ENCODE peak calls at places on chromosomes 11 and 22, in four cellular contexts. C is stomach, A is erythroblast, L is lower leg skin. G is an unnamed sample.

GRCh38 chr22:28855355-28856094 is 27.8 kb upstream of the ZNRF3 start:
- DNase-seq in L (peak), A (peak), C (peak), G (no peak)

GRCh38 chr11:124839051-124839971 is 25.9 kb upstream of the ROBO3 start:
- DNase-seq in C (no peak), L (no peak), A (no peak), G (peak)

GRCh38 chr22:41247703-41248102 is 7.0 kb upstream of the CHADL start:
- DNase-seq in C (no peak), L (no peak), A (no peak), G (no peak)

GRCh38 chr22:46596819-46597218 is 23.4 kb upstream of the GRAMD4 start:
- DNase-seq in C (peak), L (no peak), A (no peak), G (no peak)

GRCh38 chr11:83609181-83609580 is 323.0 kb upstream of the CCDC90B start:
- DNase-seq in L (no peak), C (no peak), A (no peak), G (no peak)

GRCh38 chr11:62054484-62055121 is 69.2 kb upstream of the INCENP start:
- DNase-seq in C (peak), L (no peak), A (peak), G (no peak)

GRCh38 chr11:125371451-125371935 is 124.6 kb downstream of the FEZ1 start:
- DNase-seq in A (no peak), L (no peak), C (no peak), G (no peak)

GRCh38 chr22:37019309-37020191 is at the start of the genes MPST and TST:
- DNase-seq in L (peak), A (peak), C (peak), G (no peak)

GRCh38 chr11:69916806-69917387 is 97.7 kb upstream of the FGF3 start:
- DNase-seq in C (no peak), L (no peak), A (no peak), G (no peak)

GRCh38 chr11:123235687-123236261 is 40.7 kb upstream of the CLMP start:
- DNase-seq in A (no peak), L (no peak), C (no peak), G (no peak)

GRCh38 chr11:132595711-132596111 is 936.6 kb downstream of the OPCML start:
- DNase-seq in L (no peak), A (no peak), C (peak), G (no peak)

GRCh38 chr22:36236338-36237319 is 2.7 kb downstream of the APOL2 start:
- DNase-seq in C (no peak), A (no peak), L (no peak), G (peak)

GRCh38 chr22:47331750-47332149 is 569.3 kb downstream of the TBC1D22A start:
- DNase-seq in A (no peak), L (no peak), C (no peak), G (no peak)

GRCh38 chr22:25806579-25806978 is 64.6 kb downstream of the MYO18B start:
- DNase-seq in A (no peak), L (no peak), C (no peak), G (no peak)

GRCh38 chr22:23233084-23233501 is 52.8 kb downstream of the BCR start:
- DNase-seq in C (no peak), A (no peak), L (no peak), G (no peak)

GRCh38 chr11:14300661-14301304 is 58.2 kb downstream of the RRAS2 start:
- DNase-seq in L (peak), A (peak), C (peak), G (no peak)

GRCh38 chr11:6992457-6993431 is 27.4 kb downstream of the ZNF214 start:
- DNase-seq in L (no peak), C (no peak), A (no peak), G (no peak)

DNA sequence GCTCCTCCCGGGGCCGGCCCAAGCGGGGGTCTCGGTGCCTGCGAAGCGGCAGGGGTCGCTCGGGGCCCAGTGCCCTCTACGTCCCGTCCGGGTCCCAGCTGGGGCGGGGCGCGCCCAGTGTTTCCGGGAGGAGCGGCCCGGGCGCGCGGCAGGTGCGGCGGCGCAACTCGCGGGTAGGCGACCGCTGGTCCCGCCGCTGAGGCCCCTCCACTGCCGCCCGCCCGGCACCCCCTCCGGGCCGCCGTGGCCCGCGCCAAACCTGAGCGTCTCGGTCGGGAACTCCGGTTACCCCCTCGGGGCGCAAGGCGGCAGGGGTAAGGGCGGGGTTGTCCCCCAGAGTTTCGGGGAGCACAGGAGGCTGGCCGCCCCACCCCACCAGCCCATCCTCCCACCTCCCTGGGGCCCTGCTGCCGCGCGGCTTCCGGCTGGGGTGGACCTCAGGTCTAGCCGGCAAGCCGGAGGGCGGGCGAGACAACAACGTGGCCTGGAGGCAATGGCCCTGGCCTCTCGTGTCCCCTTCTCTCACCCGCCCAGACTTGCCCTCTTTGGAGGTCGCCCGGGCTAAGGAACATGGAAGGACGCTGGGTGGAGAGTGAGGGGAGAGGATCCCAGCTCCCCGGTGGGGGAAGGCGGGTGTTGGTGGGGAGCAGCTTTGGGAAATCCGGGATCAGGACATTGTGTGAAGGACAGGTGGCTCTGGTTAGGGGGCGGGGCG is 416 bp upstream of the CRACR2B start:
- DNase-seq in A (no peak), C (peak), L (no peak), G (no peak)
- TF ChIP-seq POLR2A in A (no peak), C (peak), L (no peak), G (no peak)

DNA sequence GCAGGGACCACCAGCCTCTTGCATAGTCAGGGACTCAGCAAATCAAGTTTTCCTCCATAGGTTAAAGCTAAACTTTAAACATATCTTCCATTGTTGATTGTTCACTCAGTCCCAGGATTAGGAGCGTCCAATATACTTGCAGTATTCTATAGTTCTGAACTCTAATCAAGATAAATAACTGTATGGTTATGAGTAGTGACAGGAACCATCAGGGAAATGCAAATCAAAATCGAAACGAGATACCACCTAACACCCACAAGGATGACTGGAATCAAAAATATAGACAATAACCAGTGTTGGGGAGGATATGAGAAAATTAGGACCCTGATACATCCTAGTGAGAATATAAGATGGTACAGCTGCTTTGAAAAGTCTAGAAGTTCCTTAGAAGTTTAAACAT is 190.0 kb downstream of the ETS1 start:
- DNase-seq in L (no peak), C (no peak), A (no peak), G (no peak)
- TF ChIP-seq POLR2A in L (no peak), C (no peak), A (no peak), G (no peak)

GRCh38 chr11:95067042-95067827 is 516 bp downstream of the SRSF8 start:
- DNase-seq in A (peak), L (peak), C (peak), G (no peak)
- TF ChIP-seq POLR2A in A (peak), L (no peak), C (peak), G (peak)

GRCh38 chr22:18059991-18060390 is 17.8 kb upstream of the PEX26 start:
- DNase-seq in A (no peak), L (no peak), C (no peak), G (no peak)

GRCh38 chr22:18059473-18059872 is 18.3 kb upstream of the PEX26 start:
- DNase-seq in A (no peak), L (no peak), C (no peak), G (no peak)

GRCh38 chr22:18062421-18062820 is 15.4 kb upstream of the PEX26 start:
- DNase-seq in A (no peak), L (no peak), C (no peak), G (no peak)

GRCh38 chr22:18058770-18059169 is 19.0 kb upstream of the PEX26 start:
- DNase-seq in A (no peak), L (no peak), C (no peak), G (no peak)

GRCh38 chr22:18060646-18061620 is 16.9 kb upstream of the PEX26 start:
- DNase-seq in C (no peak), A (no peak), L (no peak), G (no peak)
- TF ChIP-seq POLR2A in C (no peak), A (no peak), L (no peak), G (no peak)

G was measured in vagina.